ENCODE peak calls at places on chromosomes 7 and 10, in eight cellular contexts. One of them, this sample, is unnamed.

GRCh38 chr7:96591159-96591899 is 118.3 kb downstream of the SEM1 start:
- DNase-seq in mammary epithelial cell: no peak
- DNase-seq in mucosa of descending colon: no peak
- DNase-seq in adipocyte: no peak
- DNase-seq in Caco-2: no peak
- DNase-seq in testis: no peak
- DNase-seq in endodermal cell: no peak
- DNase-seq in uterus: no peak
- DNase-seq in this sample: no peak

GRCh38 chr7:27117687-27118491 is 12.7 kb downstream of the HOXA4 start:
- DNase-seq in uterus: no peak
- DNase-seq in adipocyte: no peak
- DNase-seq in mucosa of descending colon: peak; percentile 49
- DNase-seq in endodermal cell: no peak
- DNase-seq in Caco-2: no peak
- DNase-seq in mammary epithelial cell: peak; percentile 39
- DNase-seq in testis: no peak
- DNase-seq in this sample: no peak

GRCh38 chr7:147593271-147594057 is 997.1 kb upstream of the C7orf33 start:
- DNase-seq in mucosa of descending colon: no peak
- DNase-seq in endodermal cell: no peak
- DNase-seq in testis: no peak
- DNase-seq in mammary epithelial cell: no peak
- DNase-seq in Caco-2: no peak
- DNase-seq in uterus: no peak
- DNase-seq in adipocyte: no peak
- DNase-seq in this sample: no peak

GRCh38 chr10:8063128-8063908 is 8.8 kb downstream of the GATA3 start:
- DNase-seq in mucosa of descending colon: no peak
- DNase-seq in uterus: no peak
- DNase-seq in mammary epithelial cell: no peak
- DNase-seq in Caco-2: no peak
- DNase-seq in testis: no peak
- DNase-seq in endodermal cell: peak; percentile 84
- DNase-seq in adipocyte: no peak
- DNase-seq in this sample: peak; percentile 87

GRCh38 chr7:27199820-27200760 is at the start of gene HOXA13:
- DNase-seq in endodermal cell: peak; percentile 80
- DNase-seq in Caco-2: peak; percentile 83
- DNase-seq in adipocyte: no peak
- DNase-seq in testis: no peak
- DNase-seq in mucosa of descending colon: peak; percentile 93
- DNase-seq in mammary epithelial cell: peak; percentile 24
- DNase-seq in uterus: no peak
- DNase-seq in this sample: peak; percentile 40

GRCh38 chr10:63708421-63708820 is 187.2 kb downstream of the REEP3 start:
- DNase-seq in Caco-2: no peak
- DNase-seq in mucosa of descending colon: no peak
- DNase-seq in adipocyte: no peak
- DNase-seq in endodermal cell: no peak
- DNase-seq in uterus: no peak
- DNase-seq in testis: no peak
- DNase-seq in mammary epithelial cell: no peak
- DNase-seq in this sample: no peak

GRCh38 chr10:5665380-5666323 is 743 bp downstream of the ASB13 start:
- DNase-seq in endodermal cell: no peak
- DNase-seq in adipocyte: peak; percentile 64
- DNase-seq in Caco-2: peak; percentile 54
- DNase-seq in uterus: peak; percentile 39
- DNase-seq in mammary epithelial cell: peak; percentile 8
- DNase-seq in testis: peak; percentile 60
- DNase-seq in mucosa of descending colon: peak; percentile 68
- DNase-seq in this sample: peak; percentile 23

GRCh38 chr10:3080608-3081007 is 13.3 kb downstream of the PFKP start:
- DNase-seq in mucosa of descending colon: no peak
- DNase-seq in mammary epithelial cell: no peak
- DNase-seq in uterus: no peak
- DNase-seq in endodermal cell: no peak
- DNase-seq in adipocyte: no peak
- DNase-seq in testis: no peak
- DNase-seq in Caco-2: peak; percentile 38
- DNase-seq in this sample: no peak

GRCh38 chr10:49107111-49107889 is 8.0 kb downstream of the VSTM4 start:
- DNase-seq in testis: no peak
- DNase-seq in uterus: no peak
- DNase-seq in mammary epithelial cell: no peak
- DNase-seq in adipocyte: no peak
- DNase-seq in Caco-2: no peak
- DNase-seq in endodermal cell: no peak
- DNase-seq in mucosa of descending colon: no peak
- DNase-seq in this sample: no peak

GRCh38 chr7:28484276-28484675 is 72.0 kb downstream of the CREB5 start:
- DNase-seq in testis: no peak
- DNase-seq in mammary epithelial cell: peak; percentile 51
- DNase-seq in endodermal cell: no peak
- DNase-seq in adipocyte: no peak
- DNase-seq in Caco-2: no peak
- DNase-seq in uterus: no peak
- DNase-seq in mucosa of descending colon: no peak
- DNase-seq in this sample: no peak

GRCh38 chr7:378041-378420 is 88.1 kb downstream of the FOXL3 start:
- DNase-seq in testis: no peak
- DNase-seq in endodermal cell: peak; percentile 23
- DNase-seq in mammary epithelial cell: no peak
- DNase-seq in Caco-2: no peak
- DNase-seq in mucosa of descending colon: peak; percentile 14
- DNase-seq in uterus: peak; percentile 10
- DNase-seq in adipocyte: no peak
- DNase-seq in this sample: no peak

GRCh38 chr10:7482992-7483391 is 72.2 kb upstream of the SFMBT2 start:
- DNase-seq in mucosa of descending colon: no peak
- DNase-seq in Caco-2: no peak
- DNase-seq in mammary epithelial cell: no peak
- DNase-seq in uterus: no peak
- DNase-seq in adipocyte: no peak
- DNase-seq in endodermal cell: no peak
- DNase-seq in testis: no peak
- DNase-seq in this sample: no peak

GRCh38 chr10:92813979-92814378 is 34.3 kb upstream of the EXOC6 start:
- DNase-seq in mammary epithelial cell: peak; percentile 46
- DNase-seq in mucosa of descending colon: no peak
- DNase-seq in uterus: no peak
- DNase-seq in Caco-2: no peak
- DNase-seq in testis: no peak
- DNase-seq in adipocyte: no peak
- DNase-seq in endodermal cell: no peak
- DNase-seq in this sample: no peak

GRCh38 chr10:92809845-92810244 is 38.5 kb upstream of the EXOC6 start:
- DNase-seq in uterus: no peak
- DNase-seq in mucosa of descending colon: no peak
- DNase-seq in mammary epithelial cell: no peak
- DNase-seq in endodermal cell: no peak
- DNase-seq in adipocyte: no peak
- DNase-seq in Caco-2: no peak
- DNase-seq in testis: no peak
- DNase-seq in this sample: no peak

GRCh38 chr10:92814790-92815189 is 33.5 kb upstream of the EXOC6 start:
- DNase-seq in adipocyte: no peak
- DNase-seq in mucosa of descending colon: no peak
- DNase-seq in Caco-2: no peak
- DNase-seq in testis: no peak
- DNase-seq in endodermal cell: no peak
- DNase-seq in mammary epithelial cell: no peak
- DNase-seq in uterus: no peak
- DNase-seq in this sample: no peak

GRCh38 chr10:92811986-92812385 is 36.3 kb upstream of the EXOC6 start:
- DNase-seq in mucosa of descending colon: no peak
- DNase-seq in adipocyte: no peak
- DNase-seq in mammary epithelial cell: no peak
- DNase-seq in endodermal cell: no peak
- DNase-seq in testis: no peak
- DNase-seq in uterus: no peak
- DNase-seq in Caco-2: no peak
- DNase-seq in this sample: no peak

GRCh38 chr10:92810934-92811532 is 37.3 kb upstream of the EXOC6 start:
- DNase-seq in adipocyte: no peak
- DNase-seq in uterus: no peak
- DNase-seq in Caco-2: peak; percentile 14
- DNase-seq in endodermal cell: no peak
- DNase-seq in testis: no peak
- DNase-seq in mucosa of descending colon: no peak
- DNase-seq in mammary epithelial cell: no peak
- DNase-seq in this sample: no peak
- H3K4me3 ChIP-seq in adipocyte: no peak overlapping the region
- H3K4me3 ChIP-seq in uterus: no peak overlapping the region
- H3K4me3 ChIP-seq in Caco-2: no peak overlapping the region
- H3K4me3 ChIP-seq in endodermal cell: peak overlapping the region; percentile 55
- H3K4me3 ChIP-seq in testis: no peak overlapping the region
- H3K4me3 ChIP-seq in mucosa of descending colon: no peak overlapping the region
- H3K4me3 ChIP-seq in mammary epithelial cell: no peak overlapping the region
- H3K4me3 ChIP-seq in this sample: no peak overlapping the region

GRCh38 chr7:151177310-151177709 is 9.7 kb downstream of the ASB10 start:
- DNase-seq in testis: no peak
- DNase-seq in Caco-2: no peak
- DNase-seq in mammary epithelial cell: no peak
- DNase-seq in adipocyte: no peak
- DNase-seq in mucosa of descending colon: no peak
- DNase-seq in endodermal cell: no peak
- DNase-seq in uterus: no peak
- DNase-seq in this sample: no peak

GRCh38 chr7:151179287-151179860 is 7.7 kb downstream of the ASB10 start:
- DNase-seq in mucosa of descending colon: no peak
- DNase-seq in testis: no peak
- DNase-seq in endodermal cell: peak; percentile 21
- DNase-seq in mammary epithelial cell: no peak
- DNase-seq in Caco-2: no peak
- DNase-seq in adipocyte: no peak
- DNase-seq in uterus: no peak
- DNase-seq in this sample: no peak

GRCh38 chr7:151178831-151179230 is 8.2 kb downstream of the ASB10 start:
- DNase-seq in uterus: no peak
- DNase-seq in endodermal cell: peak; percentile 40
- DNase-seq in mammary epithelial cell: no peak
- DNase-seq in adipocyte: no peak
- DNase-seq in mucosa of descending colon: no peak
- DNase-seq in testis: no peak
- DNase-seq in Caco-2: no peak
- DNase-seq in this sample: no peak

GRCh38 chr7:151179946-151180345 is 7.1 kb downstream of the ASB10 start:
- DNase-seq in mucosa of descending colon: no peak
- DNase-seq in mammary epithelial cell: no peak
- DNase-seq in Caco-2: no peak
- DNase-seq in testis: no peak
- DNase-seq in uterus: no peak
- DNase-seq in adipocyte: no peak
- DNase-seq in endodermal cell: peak; percentile 20
- DNase-seq in this sample: no peak

GRCh38 chr7:151178236-151178635 is 8.8 kb downstream of the ASB10 start:
- DNase-seq in mammary epithelial cell: no peak
- DNase-seq in mucosa of descending colon: no peak
- DNase-seq in endodermal cell: no peak
- DNase-seq in Caco-2: no peak
- DNase-seq in testis: no peak
- DNase-seq in uterus: no peak
- DNase-seq in adipocyte: no peak
- DNase-seq in this sample: no peak
- H3K4me3 ChIP-seq in mammary epithelial cell: no peak overlapping the region
- H3K4me3 ChIP-seq in mucosa of descending colon: no peak overlapping the region
- H3K4me3 ChIP-seq in endodermal cell: no peak overlapping the region
- H3K4me3 ChIP-seq in Caco-2: no peak overlapping the region
- H3K4me3 ChIP-seq in testis: no peak overlapping the region
- H3K4me3 ChIP-seq in uterus: no peak overlapping the region
- H3K4me3 ChIP-seq in adipocyte: no peak overlapping the region
- H3K4me3 ChIP-seq in this sample: no peak overlapping the region

GRCh38 chr7:155646669-155647068 is 2.2 kb downstream of the RBM33 start:
- DNase-seq in uterus: no peak
- DNase-seq in mammary epithelial cell: no peak
- DNase-seq in adipocyte: no peak
- DNase-seq in mucosa of descending colon: no peak
- DNase-seq in endodermal cell: no peak
- DNase-seq in Caco-2: no peak
- DNase-seq in testis: no peak
- DNase-seq in this sample: no peak
- H3K4me3 ChIP-seq in uterus: no peak overlapping the region
- H3K4me3 ChIP-seq in mammary epithelial cell: peak overlapping the region; percentile 96
- H3K4me3 ChIP-seq in adipocyte: peak overlapping the region; percentile 98
- H3K4me3 ChIP-seq in mucosa of descending colon: no peak overlapping the region
- H3K4me3 ChIP-seq in endodermal cell: peak overlapping the region; percentile 96
- H3K4me3 ChIP-seq in Caco-2: no peak overlapping the region
- H3K4me3 ChIP-seq in testis: no peak overlapping the region
- H3K4me3 ChIP-seq in this sample: no peak overlapping the region

GRCh38 chr10:123154092-123154942 is at the start of gene BUB3:
- DNase-seq in Caco-2: peak; percentile 96
- DNase-seq in endodermal cell: peak; percentile 99
- DNase-seq in mucosa of descending colon: peak; percentile 96
- DNase-seq in testis: peak; percentile 100
- DNase-seq in mammary epithelial cell: peak; percentile 99
- DNase-seq in uterus: peak; percentile 98
- DNase-seq in adipocyte: peak; percentile 100
- DNase-seq in this sample: peak; percentile 100

GRCh38 chr10:123156091-123156490 is 1.9 kb downstream of the BUB3 start:
- DNase-seq in uterus: no peak
- DNase-seq in mucosa of descending colon: no peak
- DNase-seq in adipocyte: peak; percentile 53
- DNase-seq in mammary epithelial cell: no peak
- DNase-seq in endodermal cell: no peak
- DNase-seq in Caco-2: no peak
- DNase-seq in testis: no peak
- DNase-seq in this sample: no peak

GRCh38 chr10:123150986-123151738 is 3.0 kb upstream of the BUB3 start:
- DNase-seq in adipocyte: peak; percentile 14
- DNase-seq in testis: no peak
- DNase-seq in Caco-2: peak; percentile 62
- DNase-seq in uterus: no peak
- DNase-seq in mammary epithelial cell: peak; percentile 15
- DNase-seq in mucosa of descending colon: peak; percentile 44
- DNase-seq in endodermal cell: peak; percentile 86
- DNase-seq in this sample: no peak

GRCh38 chr10:123154943-123155505 is 822 bp downstream of the BUB3 start:
- DNase-seq in adipocyte: peak; percentile 70
- DNase-seq in Caco-2: peak; percentile 53
- DNase-seq in endodermal cell: peak; percentile 82
- DNase-seq in mammary epithelial cell: peak; percentile 69
- DNase-seq in mucosa of descending colon: no peak
- DNase-seq in testis: peak; percentile 65
- DNase-seq in uterus: no peak
- DNase-seq in this sample: peak; percentile 64

DNA sequence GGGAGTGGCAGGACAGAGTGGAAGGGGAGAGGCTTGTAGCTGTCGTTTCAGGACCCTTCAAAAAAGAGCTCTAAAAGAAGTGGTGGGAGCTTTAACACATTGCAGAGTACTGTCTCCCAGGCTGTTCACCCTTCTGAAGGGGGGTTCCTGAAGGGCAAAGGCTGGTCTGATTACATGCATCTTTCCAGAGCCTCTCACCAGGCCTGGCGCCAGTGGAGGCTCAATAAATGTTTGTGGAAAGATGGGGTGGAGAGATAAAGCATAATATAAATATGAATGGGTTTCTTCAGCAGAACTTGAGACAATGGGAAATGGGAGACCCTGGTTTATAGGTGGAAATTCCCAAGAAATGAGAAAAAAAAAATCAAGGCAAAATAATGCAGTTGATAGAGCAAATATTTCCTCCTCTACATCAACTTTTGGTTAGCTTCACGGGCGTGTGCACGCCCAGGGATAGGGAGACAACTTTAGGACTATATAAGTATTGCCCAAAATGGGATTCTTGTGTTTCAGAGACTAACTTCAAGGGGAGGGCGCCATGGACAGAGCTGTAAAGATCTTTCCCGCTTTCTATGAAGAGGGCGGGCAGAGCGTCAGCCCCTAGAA is 613 bp upstream of the BUB3 start:
- DNase-seq in Caco-2: no peak
- DNase-seq in adipocyte: no peak
- DNase-seq in uterus: no peak
- DNase-seq in endodermal cell: no peak
- DNase-seq in mammary epithelial cell: no peak
- DNase-seq in testis: no peak
- DNase-seq in mucosa of descending colon: peak; percentile 21
- DNase-seq in this sample: no peak
- H3K4me3 ChIP-seq in Caco-2: no peak overlapping the region
- H3K4me3 ChIP-seq in adipocyte: no peak overlapping the region
- H3K4me3 ChIP-seq in uterus: no peak overlapping the region
- H3K4me3 ChIP-seq in endodermal cell: no peak overlapping the region
- H3K4me3 ChIP-seq in mammary epithelial cell: no peak overlapping the region
- H3K4me3 ChIP-seq in testis: peak overlapping the region; percentile 65
- H3K4me3 ChIP-seq in mucosa of descending colon: peak overlapping the region; percentile 93
- H3K4me3 ChIP-seq in this sample: no peak overlapping the region

This sample was measured in trophoblast cell.